ENCODE peak calls at places on chromosomes 13 and 19, in seven cellular contexts. K, I, L, E, G, F and A are unnamed samples.

GRCh38 chr13:52195052-52195837 is 35.8 kb upstream of the NEK3 start:
- DNase-seq in F (peak), I (peak), K (peak), E (peak), L (peak), G (peak), A (peak)

GRCh38 chr13:45737571-45738002 is 35.5 kb downstream of the CBY2 start:
- DNase-seq in F (no peak), K (no peak), E (no peak), G (no peak), L (no peak), I (no peak), A (no peak)

GRCh38 chr13:43664700-43665191 is 122.0 kb downstream of the ENOX1 start:
- DNase-seq in L (peak), G (peak), K (no peak), I (peak), E (no peak), F (no peak), A (no peak)

GRCh38 chr13:112719016-112719415 is 29.2 kb downstream of the ATP11A start:
- DNase-seq in E (no peak), L (no peak), F (no peak), G (no peak), K (no peak), I (no peak), A (no peak)

GRCh38 chr19:45511074-45511473 is 3.8 kb downstream of the VASP start:
- DNase-seq in L (no peak), F (no peak), G (no peak), E (no peak), K (no peak), I (no peak), A (no peak)

GRCh38 chr19:41501854-41502253 is 58.9 kb downstream of the ERICH4 start:
- DNase-seq in L (no peak), I (no peak), E (no peak), G (no peak), F (no peak), K (no peak), A (no peak)

GRCh38 chr19:18249834-18250233 is 23.6 kb upstream of the PDE4C start:
- DNase-seq in K (no peak), G (no peak), L (no peak), F (no peak), E (no peak), I (no peak), A (no peak)

GRCh38 chr19:56350416-56351045 is 35.9 kb upstream of the ZSCAN5A start:
- DNase-seq in I (peak), K (no peak), F (no peak), E (no peak), G (no peak), L (peak), A (no peak)

GRCh38 chr13:100625447-100625846 is 36.9 kb upstream of the GGACT start:
- DNase-seq in I (no peak), E (no peak), F (no peak), K (no peak), G (no peak), L (no peak), A (no peak)

GRCh38 chr19:29666634-29667389 is 1.6 kb downstream of the PLEKHF1 start:
- DNase-seq in G (peak), L (peak), I (peak), F (peak), K (no peak), E (no peak), A (no peak)

GRCh38 chr19:56091751-56092546 is 29.1 kb downstream of the ZNF787 start:
- DNase-seq in F (no peak), E (no peak), K (no peak), L (no peak), I (no peak), G (no peak), A (no peak)

GRCh38 chr19:3129112-3129511 is 6.7 kb upstream of the GNA15 start:
- DNase-seq in E (no peak), K (no peak), G (no peak), L (no peak), F (no peak), I (peak), A (no peak)

GRCh38 chr19:10871711-10872550 is 578 bp downstream of the CARM1 start:
- DNase-seq in L (peak), F (peak), G (peak), I (no peak), E (no peak), K (no peak), A (no peak)

GRCh38 chr13:38147050-38147449 is 202.6 kb upstream of the UFM1 start:
- DNase-seq in L (no peak), G (no peak), K (no peak), I (no peak), E (no peak), F (no peak), A (no peak)

GRCh38 chr19:55080121-55080914 is 4.6 kb downstream of the EPS8L1 start:
- DNase-seq in K (no peak), L (peak), F (no peak), G (peak), E (no peak), I (peak), A (peak)

GRCh38 chr19:37914908-37915307 is 7.9 kb downstream of the SIPA1L3 start:
- DNase-seq in F (no peak), I (no peak), G (no peak), E (no peak), L (no peak), K (no peak), A (no peak)

GRCh38 chr13:50810998-50811397 is 32.5 kb downstream of the DLEU7 start:
- DNase-seq in K (no peak), I (no peak), L (no peak), E (no peak), F (no peak), G (no peak), A (no peak)

GRCh38 chr19:16066611-16067104 is 9.6 kb upstream of the TPM4 start:
- DNase-seq in K (no peak), E (no peak), F (no peak), L (peak), I (peak), G (no peak), A (no peak)

GRCh38 chr19:38743394-38744297 is 628 bp downstream of the CAPN12 start:
- DNase-seq in E (no peak), F (no peak), G (peak), K (no peak), I (no peak), L (no peak), A (no peak)

GRCh38 chr13:110705826-110706569 is at the start of gene CARS2:
- DNase-seq in F (peak), K (peak), I (peak), L (peak), E (peak), G (peak), A (peak)

GRCh38 chr19:35352448-35353304 is 5.0 kb downstream of the FFAR1 start:
- DNase-seq in I (peak), G (peak), E (peak), K (no peak), F (peak), L (peak), A (peak)

GRCh38 chr13:100454876-100455275 is 133.7 kb downstream of the GGACT start:
- DNase-seq in L (no peak), G (no peak), K (no peak), I (peak), F (no peak), E (no peak), A (no peak)

GRCh38 chr19:3291644-3292043 is 67.2 kb downstream of the CELF5 start:
- DNase-seq in E (no peak), K (no peak), F (no peak), I (no peak), G (no peak), L (no peak), A (no peak)

GRCh38 chr19:35106291-35106583 is 9.4 kb upstream of the FXYD3 start:
- DNase-seq in L (no peak), E (peak), I (no peak), F (no peak), K (no peak), G (no peak), A (no peak)

GRCh38 chr19:7304200-7304599 is 10.0 kb upstream of the INSR start:
- DNase-seq in E (no peak), F (no peak), L (no peak), I (no peak), K (no peak), G (no peak), A (no peak)

GRCh38 chr13:19984430-19985218 is 26.1 kb downstream of the ZMYM2 start:
- DNase-seq in I (peak), F (no peak), E (no peak), K (no peak), G (no peak), L (no peak), A (no peak)

GRCh38 chr13:113860579-113861432 is 3.1 kb downstream of the GAS6 start:
- DNase-seq in L (peak), I (peak), E (peak), F (no peak), K (no peak), G (peak), A (no peak)

GRCh38 chr13:113118328-113119021 is 4.1 kb upstream of the F10 start:
- DNase-seq in K (no peak), I (no peak), F (peak), L (peak), E (no peak), G (peak), A (no peak)

GRCh38 chr13:64311112-64311511 is 2895.5 kb upstream of the PCDH20 start:
- DNase-seq in F (no peak), K (no peak), G (no peak), E (no peak), L (no peak), I (no peak), A (no peak)

GRCh38 chr13:26377038-26377437 is 123.1 kb downstream of the CDK8 start:
- DNase-seq in G (no peak), E (no peak), F (no peak), K (no peak), L (no peak), I (peak), A (no peak)
- TF ChIP-seq CTCF in G (peak), E (peak), F (no peak), K (peak), L (no peak), I (peak), A (peak)

GRCh38 chr13:34943675-34944634 is 1.9 kb downstream of the NBEA start:
- DNase-seq in F (no peak), E (no peak), L (no peak), G (no peak), I (no peak), K (no peak), A (no peak)

GRCh38 chr13:34942732-34943674 is 933 bp downstream of the NBEA start:
- DNase-seq in E (peak), G (peak), I (no peak), F (peak), K (no peak), L (peak), A (no peak)

GRCh38 chr13:34941436-34941834 is 635 bp upstream of the NBEA start:
- DNase-seq in I (no peak), G (no peak), K (no peak), E (no peak), F (no peak), L (no peak), A (no peak)

GRCh38 chr13:34939771-34940170 is 2.3 kb upstream of the NBEA start:
- DNase-seq in G (no peak), K (no peak), L (no peak), E (no peak), I (no peak), F (no peak), A (no peak)

GRCh38 chr13:34941835-34942731 is at the start of gene NBEA:
- DNase-seq in K (peak), F (peak), I (peak), E (peak), G (peak), L (peak), A (peak)
- TF ChIP-seq CTCF in K (peak), F (no peak), I (no peak), E (peak), G (no peak), L (no peak), A (no peak)

DNA sequence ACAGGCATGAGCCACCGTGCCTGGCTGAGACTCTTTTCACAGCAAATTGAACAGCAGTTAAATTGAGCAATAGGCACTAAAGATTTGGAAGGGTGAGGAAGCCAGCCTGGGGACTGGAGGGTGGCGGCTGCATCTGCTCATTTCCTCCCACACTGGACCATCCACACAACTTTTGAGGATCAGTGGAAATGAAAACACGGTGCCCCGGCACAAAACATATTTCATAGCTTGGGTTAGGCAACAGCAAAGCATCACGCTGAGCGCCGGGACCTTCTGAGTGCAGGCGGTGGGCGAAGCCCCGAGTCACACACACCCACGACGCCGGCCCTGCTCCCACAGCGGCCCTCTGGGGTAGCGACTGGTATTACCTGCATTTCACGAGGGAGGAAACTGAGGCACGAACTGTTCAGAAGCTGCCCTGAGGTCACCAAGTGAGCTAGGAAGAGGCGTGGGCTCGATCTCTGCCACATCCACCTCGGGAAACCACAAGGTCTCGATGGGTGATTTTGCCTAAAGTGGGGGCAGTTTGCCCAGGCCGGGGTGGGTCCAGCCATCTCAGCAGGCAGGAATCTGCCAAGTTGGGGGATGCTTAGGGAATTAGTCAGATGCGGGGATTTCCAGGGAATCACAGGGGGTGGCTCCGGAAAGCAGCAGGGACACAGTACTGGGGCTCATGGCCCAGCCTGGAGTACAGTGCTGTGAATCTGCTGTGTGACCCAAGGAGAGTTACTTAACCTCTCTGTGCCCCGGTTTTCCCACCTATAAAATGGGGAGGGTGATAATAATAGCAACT is 3.5 kb upstream of the SBNO2 start:
- DNase-seq in L (no peak), E (no peak), F (peak), G (peak), K (no peak), I (peak), A (no peak)
- TF ChIP-seq CTCF in L (no peak), E (no peak), F (no peak), G (no peak), K (no peak), I (peak), A (peak)

DNA sequence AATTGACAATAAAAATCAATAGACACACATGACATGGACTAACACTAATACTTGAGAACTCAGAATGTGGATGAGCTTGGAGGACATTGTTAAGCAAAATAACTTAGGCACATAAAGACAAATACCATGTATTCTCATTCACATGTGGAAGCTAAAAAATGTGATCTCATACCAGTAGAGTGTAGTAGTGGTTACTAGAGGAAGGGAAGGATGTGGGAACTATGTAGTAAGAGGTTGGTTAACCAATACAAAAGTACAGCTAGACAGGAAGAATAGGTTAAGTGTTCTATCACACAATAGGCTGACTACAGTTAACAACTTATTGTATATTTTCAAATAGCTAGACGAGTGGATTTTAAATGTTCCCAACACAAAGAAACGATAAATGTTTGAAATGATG is 415.8 kb upstream of the KLF12 start:
- DNase-seq in G (no peak), I (peak), E (no peak), F (no peak), L (no peak), K (no peak), A (no peak)
- TF ChIP-seq CTCF in G (no peak), I (no peak), E (no peak), F (no peak), L (no peak), K (no peak), A (no peak)

DNA sequence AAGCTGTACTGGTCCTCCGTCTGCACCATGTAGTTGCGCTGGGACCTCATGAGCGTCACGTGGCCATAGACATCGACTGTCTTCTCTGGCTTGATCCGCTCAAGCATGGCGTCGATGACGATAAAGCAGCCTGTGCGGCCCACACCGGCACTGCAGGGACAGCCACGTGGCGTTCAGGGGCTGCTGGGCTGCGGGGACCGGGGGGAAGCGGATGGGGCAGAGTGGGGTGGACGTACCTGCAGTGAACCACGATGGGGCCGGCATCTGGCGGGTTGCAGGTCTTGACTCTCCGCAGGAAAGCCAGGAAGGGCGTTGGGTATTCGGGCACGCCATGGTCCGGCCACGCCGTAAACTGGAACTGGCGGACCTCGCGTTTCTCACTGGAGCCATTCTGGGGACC is 128.5 kb downstream of the PTPRS start:
- DNase-seq in F (no peak), G (no peak), E (no peak), L (no peak), K (no peak), I (no peak), A (no peak)
- TF ChIP-seq CTCF in F (no peak), G (no peak), E (no peak), L (no peak), K (no peak), I (no peak), A (no peak)

GRCh38 chr13:31236211-31236786 is 36.5 kb downstream of the B3GLCT start:
- DNase-seq in I (peak), E (no peak), K (no peak), F (no peak), L (no peak), G (no peak), A (no peak)

GRCh38 chr13:31234729-31235128 is 35.0 kb downstream of the B3GLCT start:
- DNase-seq in G (no peak), F (no peak), K (no peak), L (no peak), E (no peak), I (peak), A (no peak)
- TF ChIP-seq CTCF in G (peak), F (no peak), K (no peak), L (no peak), E (no peak), I (peak), A (no peak)

GRCh38 chr19:1363599-1363998 is 20.1 kb upstream of the NDUFS7 start:
- DNase-seq in I (no peak), G (no peak), E (no peak), F (no peak), K (no peak), L (no peak), A (no peak)

GRCh38 chr19:1362385-1363257 is 21.1 kb upstream of the NDUFS7 start:
- DNase-seq in K (no peak), I (no peak), G (no peak), L (no peak), F (no peak), E (no peak), A (no peak)

GRCh38 chr19:1365964-1366695 is 17.6 kb upstream of the NDUFS7 start:
- DNase-seq in F (no peak), K (no peak), G (no peak), I (no peak), L (no peak), E (no peak), A (no peak)

GRCh38 chr19:1365306-1365963 is 18.3 kb upstream of the NDUFS7 start:
- DNase-seq in G (no peak), L (no peak), E (no peak), I (no peak), K (no peak), F (no peak), A (no peak)

DNA sequence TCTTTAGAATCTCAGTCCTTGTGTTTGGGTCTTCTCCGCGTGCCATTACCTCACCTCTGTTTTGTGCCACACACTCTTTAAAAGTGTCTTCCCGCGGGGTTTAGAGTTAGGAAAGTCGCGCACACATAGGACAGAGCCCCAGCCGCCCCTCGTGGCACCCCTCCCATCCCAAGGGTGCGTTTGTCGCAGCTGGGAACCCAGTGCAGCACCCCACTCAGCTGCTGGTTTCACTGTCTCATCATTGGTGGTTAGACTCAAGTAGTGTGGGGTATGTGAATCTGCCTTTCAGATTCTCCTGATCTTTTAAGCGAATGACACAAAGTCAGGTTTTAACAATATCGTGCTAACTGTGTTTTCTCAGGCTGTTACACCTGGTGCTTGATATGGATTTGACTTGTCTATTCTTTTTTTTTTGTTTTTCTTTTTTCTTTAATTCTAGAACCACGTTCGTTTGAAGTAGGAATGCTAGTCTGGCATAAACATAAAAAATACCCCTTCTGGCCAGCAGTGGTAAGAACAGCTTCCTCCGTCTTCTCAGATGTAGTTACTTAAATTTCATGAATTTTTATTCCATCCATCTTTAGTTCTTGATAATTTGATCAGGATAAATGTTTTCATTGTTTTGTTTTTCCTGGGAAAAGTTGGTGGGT is 19.5 kb upstream of the NDUFS7 start:
- DNase-seq in I (no peak), F (no peak), K (no peak), L (no peak), E (no peak), G (no peak), A (no peak)
- TF ChIP-seq CTCF in I (peak), F (no peak), K (no peak), L (no peak), E (peak), G (no peak), A (peak)